ENCODE peak calls at places on chromosomes 13 and 19, in five cellular contexts. Q is uterus; Y is stimulated activated CD4-positive, alpha-beta T cell treated with anti-CD3 and anti-CD28 coated beads, Interleukin-15, amount 100 ng/mL, for 1 hour; W is activated naive CD4-positive, alpha-beta T cell; G is kidney tubule cell. A is an unnamed sample.

GRCh38 chr13:77016888-77017623 is 9.9 kb downstream of the FBXL3 start:
- DNase-seq in W (no peak), G (no peak), Y (no peak), Q (no peak), A (no peak)

GRCh38 chr13:42327725-42328124 is 55.8 kb downstream of the AKAP11 start:
- DNase-seq in Y (no peak), W (no peak), G (no peak), Q (no peak), A (no peak)

GRCh38 chr13:46345866-46346265 is 41.2 kb downstream of the RUBCNL start:
- DNase-seq in Y (no peak), W (no peak), Q (no peak), G (no peak), A (no peak)

GRCh38 chr13:49858183-49858856 is 65.8 kb upstream of the KPNA3 start:
- DNase-seq in Q (no peak), G (peak), Y (no peak), W (no peak), A (no peak)

GRCh38 chr13:107275945-107276614 is 708.1 kb upstream of the ARGLU1 start:
- DNase-seq in Y (no peak), W (no peak), Q (no peak), G (no peak), A (no peak)

GRCh38 chr19:47271949-47272348 is 2.7 kb upstream of the INAFM1 start:
- DNase-seq in Q (no peak), Y (no peak), W (no peak), G (no peak), A (no peak)

GRCh38 chr13:24854311-24854710 is 90.3 kb downstream of the RNF17 start:
- DNase-seq in W (no peak), G (no peak), Q (no peak), Y (no peak), A (no peak)

GRCh38 chr13:97308735-97309429 is 86.7 kb downstream of the MBNL2 start:
- DNase-seq in G (peak), Q (no peak), W (no peak), Y (no peak), A (no peak)

GRCh38 chr19:11963566-11964355 is 1.1 kb upstream of the ZNF763 start:
- DNase-seq in W (peak), Q (peak), Y (peak), G (peak), A (no peak)

GRCh38 chr19:51372649-51373504 is at the start of gene NKG7:
- DNase-seq in Q (no peak), Y (no peak), W (no peak), G (no peak), A (no peak)

GRCh38 chr13:99960663-99961440 is 10.7 kb downstream of the ZIC5 start:
- DNase-seq in W (no peak), Y (no peak), G (no peak), Q (no peak), A (no peak)

GRCh38 chr13:73717632-73718031 is 416.6 kb downstream of the KLF12 start:
- DNase-seq in W (no peak), Y (no peak), Q (no peak), G (peak), A (no peak)

GRCh38 chr19:16628984-16629691 is 1.1 kb upstream of the MED26 start:
- DNase-seq in G (no peak), W (peak), Q (peak), Y (no peak), A (no peak)

GRCh38 chr19:27966390-27966816 is 1246.5 kb downstream of the UQCRFS1 start:
- DNase-seq in Q (no peak), Y (no peak), W (no peak), G (peak), A (no peak)

GRCh38 chr19:58569191-58569942 is 3.8 kb downstream of the MZF1 start:
- DNase-seq in W (no peak), Y (no peak), Q (peak), G (no peak), A (no peak)

GRCh38 chr13:62300021-62300420 is 884.4 kb upstream of the PCDH20 start:
- DNase-seq in Y (no peak), Q (no peak), W (no peak), G (no peak), A (no peak)

GRCh38 chr19:48881741-48882657 is 9.8 kb downstream of the PPP1R15A start:
- DNase-seq in Y (no peak), W (no peak), Q (no peak), G (no peak), A (no peak)

A was measured in NCI-H1436 treated with DMSO at 0.1 percent for 48 hours.